ENCODE peak calls at places on chromosomes 16 and 17, in eight cellular contexts. One of them, this sample, is unnamed.

GRCh38 chr16:88804173-88804551 is 573 bp downstream of the CDT1 start:
- DNase-seq in breast epithelium: no peak
- DNase-seq in HCT116: no peak
- DNase-seq in stomach: no peak
- DNase-seq in GM12891: no peak
- DNase-seq in transverse colon: no peak
- DNase-seq in prostate gland: no peak
- DNase-seq in GM12892: no peak
- DNase-seq in this sample: peak; percentile 84

GRCh38 chr16:2422123-2422867 is 7.0 kb upstream of the CCNF start:
- DNase-seq in GM12892: no peak
- DNase-seq in HCT116: no peak
- DNase-seq in GM12891: no peak
- DNase-seq in stomach: no peak
- DNase-seq in breast epithelium: no peak
- DNase-seq in prostate gland: no peak
- DNase-seq in transverse colon: no peak
- DNase-seq in this sample: no peak

GRCh38 chr16:85729452-85729851 is 21.4 kb downstream of the C16orf74 start:
- DNase-seq in GM12892: no peak
- DNase-seq in prostate gland: no peak
- DNase-seq in GM12891: no peak
- DNase-seq in transverse colon: no peak
- DNase-seq in HCT116: no peak
- DNase-seq in stomach: no peak
- DNase-seq in breast epithelium: no peak
- DNase-seq in this sample: no peak

GRCh38 chr17:66485272-66485947 is 183.0 kb downstream of the PRKCA start:
- DNase-seq in stomach: no peak
- DNase-seq in GM12892: no peak
- DNase-seq in GM12891: no peak
- DNase-seq in HCT116: no peak
- DNase-seq in breast epithelium: no peak
- DNase-seq in prostate gland: no peak
- DNase-seq in transverse colon: no peak
- DNase-seq in this sample: no peak

GRCh38 chr17:80187493-80187892 is 17.7 kb downstream of the CARD14 start:
- DNase-seq in stomach: peak; percentile 79
- DNase-seq in transverse colon: peak; percentile 74
- DNase-seq in GM12891: no peak
- DNase-seq in breast epithelium: peak; percentile 70
- DNase-seq in GM12892: no peak
- DNase-seq in HCT116: no peak
- DNase-seq in prostate gland: peak; percentile 82
- DNase-seq in this sample: no peak

GRCh38 chr16:70804153-70804728 is 3.3 kb upstream of the VAC14 start:
- DNase-seq in GM12891: no peak
- DNase-seq in GM12892: no peak
- DNase-seq in prostate gland: no peak
- DNase-seq in stomach: no peak
- DNase-seq in HCT116: no peak
- DNase-seq in transverse colon: no peak
- DNase-seq in breast epithelium: no peak
- DNase-seq in this sample: no peak

GRCh38 chr17:1776857-1777256 is 15.0 kb downstream of the SERPINF1 start:
- DNase-seq in breast epithelium: no peak
- DNase-seq in prostate gland: no peak
- DNase-seq in HCT116: no peak
- DNase-seq in GM12891: no peak
- DNase-seq in transverse colon: no peak
- DNase-seq in stomach: no peak
- DNase-seq in GM12892: no peak
- DNase-seq in this sample: no peak

GRCh38 chr16:56032072-56032471 is 156.9 kb upstream of the CES5A start:
- DNase-seq in GM12891: no peak
- DNase-seq in breast epithelium: no peak
- DNase-seq in GM12892: no peak
- DNase-seq in stomach: no peak
- DNase-seq in prostate gland: no peak
- DNase-seq in transverse colon: no peak
- DNase-seq in HCT116: no peak
- DNase-seq in this sample: no peak

GRCh38 chr17:48555616-48556533 is 11.0 kb upstream of the HOXB2 start:
- DNase-seq in prostate gland: peak; percentile 23
- DNase-seq in HCT116: no peak
- DNase-seq in breast epithelium: no peak
- DNase-seq in GM12891: no peak
- DNase-seq in transverse colon: no peak
- DNase-seq in GM12892: no peak
- DNase-seq in stomach: no peak
- DNase-seq in this sample: no peak

GRCh38 chr17:35889818-35890773 is 9.9 kb upstream of the CCL5 start:
- DNase-seq in breast epithelium: no peak
- DNase-seq in stomach: peak; percentile 39
- DNase-seq in transverse colon: no peak
- DNase-seq in HCT116: no peak
- DNase-seq in GM12891: no peak
- DNase-seq in prostate gland: no peak
- DNase-seq in GM12892: no peak
- DNase-seq in this sample: no peak

GRCh38 chr16:89922884-89923639 is at the start of gene TUBB3:
- DNase-seq in prostate gland: peak; percentile 56
- DNase-seq in stomach: peak; percentile 69
- DNase-seq in GM12891: peak; percentile 81
- DNase-seq in HCT116: peak; percentile 56
- DNase-seq in breast epithelium: no peak
- DNase-seq in GM12892: peak; percentile 73
- DNase-seq in transverse colon: peak; percentile 58
- DNase-seq in this sample: no peak

GRCh38 chr16:85568519-85568918 is 44.6 kb upstream of the GSE1 start:
- DNase-seq in stomach: peak; percentile 73
- DNase-seq in transverse colon: peak; percentile 84
- DNase-seq in prostate gland: no peak
- DNase-seq in HCT116: no peak
- DNase-seq in breast epithelium: no peak
- DNase-seq in GM12891: no peak
- DNase-seq in GM12892: no peak
- DNase-seq in this sample: no peak

GRCh38 chr16:23729503-23730424 is 16.7 kb upstream of the ERN2 start:
- DNase-seq in prostate gland: no peak
- DNase-seq in GM12891: no peak
- DNase-seq in HCT116: peak; percentile 31
- DNase-seq in transverse colon: peak; percentile 87
- DNase-seq in breast epithelium: no peak
- DNase-seq in stomach: peak; percentile 58
- DNase-seq in GM12892: no peak
- DNase-seq in this sample: no peak

GRCh38 chr17:80941743-80942211 is 49.9 kb upstream of the CHMP6 start:
- DNase-seq in GM12891: no peak
- DNase-seq in GM12892: no peak
- DNase-seq in breast epithelium: no peak
- DNase-seq in stomach: no peak
- DNase-seq in HCT116: no peak
- DNase-seq in prostate gland: no peak
- DNase-seq in transverse colon: no peak
- DNase-seq in this sample: peak; percentile 59

GRCh38 chr17:41910701-41911391 is 7.9 kb downstream of the ACLY start:
- DNase-seq in GM12891: no peak
- DNase-seq in GM12892: no peak
- DNase-seq in breast epithelium: no peak
- DNase-seq in transverse colon: no peak
- DNase-seq in HCT116: no peak
- DNase-seq in stomach: no peak
- DNase-seq in prostate gland: no peak
- DNase-seq in this sample: no peak

GRCh38 chr16:3484328-3485096 is 10.8 kb downstream of the C16orf90 start:
- DNase-seq in GM12891: no peak
- DNase-seq in GM12892: no peak
- DNase-seq in breast epithelium: no peak
- DNase-seq in prostate gland: no peak
- DNase-seq in HCT116: no peak
- DNase-seq in transverse colon: no peak
- DNase-seq in stomach: no peak
- DNase-seq in this sample: peak; percentile 42

GRCh38 chr17:76816590-76817135 is 51.5 kb upstream of the MGAT5B start:
- DNase-seq in GM12891: peak; percentile 46
- DNase-seq in GM12892: no peak
- DNase-seq in breast epithelium: no peak
- DNase-seq in stomach: peak; percentile 28
- DNase-seq in HCT116: peak; percentile 63
- DNase-seq in prostate gland: peak; percentile 10
- DNase-seq in transverse colon: peak; percentile 31
- DNase-seq in this sample: no peak

GRCh38 chr16:57643166-57643813 is 14.9 kb downstream of the ADGRG1 start:
- DNase-seq in transverse colon: no peak
- DNase-seq in stomach: no peak
- DNase-seq in HCT116: no peak
- DNase-seq in breast epithelium: no peak
- DNase-seq in prostate gland: no peak
- DNase-seq in GM12891: no peak
- DNase-seq in GM12892: no peak
- DNase-seq in this sample: no peak

GRCh38 chr16:85457366-85457765 is 155.8 kb upstream of the GSE1 start:
- DNase-seq in stomach: no peak
- DNase-seq in HCT116: no peak
- DNase-seq in transverse colon: no peak
- DNase-seq in GM12892: no peak
- DNase-seq in prostate gland: no peak
- DNase-seq in breast epithelium: no peak
- DNase-seq in GM12891: no peak
- DNase-seq in this sample: no peak

GRCh38 chr16:81729451-81729850 is 49.6 kb upstream of the PLCG2 start:
- DNase-seq in prostate gland: no peak
- DNase-seq in stomach: no peak
- DNase-seq in transverse colon: no peak
- DNase-seq in GM12892: no peak
- DNase-seq in HCT116: peak; percentile 59
- DNase-seq in breast epithelium: no peak
- DNase-seq in GM12891: no peak
- DNase-seq in this sample: no peak

GRCh38 chr16:4890686-4891085 is 43.4 kb downstream of the UBN1 start:
- DNase-seq in breast epithelium: no peak
- DNase-seq in stomach: no peak
- DNase-seq in prostate gland: no peak
- DNase-seq in transverse colon: no peak
- DNase-seq in GM12892: no peak
- DNase-seq in HCT116: no peak
- DNase-seq in GM12891: no peak
- DNase-seq in this sample: no peak

GRCh38 chr17:59838196-59838911 is 54.4 kb downstream of the TUBD1 start:
- DNase-seq in prostate gland: no peak
- DNase-seq in breast epithelium: no peak
- DNase-seq in stomach: no peak
- DNase-seq in HCT116: no peak
- DNase-seq in GM12891: no peak
- DNase-seq in GM12892: no peak
- DNase-seq in transverse colon: no peak
- DNase-seq in this sample: no peak

GRCh38 chr16:14475370-14476139 is 154.5 kb downstream of the PARN start:
- DNase-seq in prostate gland: peak; percentile 61
- DNase-seq in GM12892: no peak
- DNase-seq in stomach: peak; percentile 37
- DNase-seq in GM12891: no peak
- DNase-seq in breast epithelium: no peak
- DNase-seq in transverse colon: no peak
- DNase-seq in HCT116: no peak
- DNase-seq in this sample: no peak

GRCh38 chr17:40452074-40452787 is 9.0 kb downstream of the IGFBP4 start:
- DNase-seq in HCT116: no peak
- DNase-seq in breast epithelium: no peak
- DNase-seq in stomach: no peak
- DNase-seq in GM12891: no peak
- DNase-seq in transverse colon: no peak
- DNase-seq in GM12892: no peak
- DNase-seq in prostate gland: no peak
- DNase-seq in this sample: no peak
- TF ChIP-seq POLR2AphosphoS5 in HCT116: no peak
- TF ChIP-seq POLR2AphosphoS5 in breast epithelium: no peak
- TF ChIP-seq POLR2AphosphoS5 in stomach: peak; percentile 42
- TF ChIP-seq POLR2AphosphoS5 in GM12891: no peak
- TF ChIP-seq POLR2AphosphoS5 in transverse colon: peak; percentile 57
- TF ChIP-seq POLR2AphosphoS5 in GM12892: no peak
- TF ChIP-seq POLR2AphosphoS5 in prostate gland: peak; percentile 6
- TF ChIP-seq POLR2AphosphoS5 in this sample: peak; percentile 45

GRCh38 chr17:63833741-63834373 is 6.4 kb upstream of the FTSJ3 start:
- DNase-seq in breast epithelium: no peak
- DNase-seq in stomach: no peak
- DNase-seq in GM12892: no peak
- DNase-seq in transverse colon: no peak
- DNase-seq in prostate gland: no peak
- DNase-seq in HCT116: no peak
- DNase-seq in GM12891: no peak
- DNase-seq in this sample: no peak

GRCh38 chr17:63834431-63835166 is 7.1 kb upstream of the FTSJ3 start:
- DNase-seq in stomach: peak; percentile 38
- DNase-seq in HCT116: peak; percentile 83
- DNase-seq in GM12892: peak; percentile 60
- DNase-seq in breast epithelium: no peak
- DNase-seq in GM12891: peak; percentile 54
- DNase-seq in transverse colon: no peak
- DNase-seq in prostate gland: peak; percentile 60
- DNase-seq in this sample: peak; percentile 83

GRCh38 chr17:63832455-63832854 is 5.0 kb upstream of the FTSJ3 start:
- DNase-seq in stomach: no peak
- DNase-seq in prostate gland: no peak
- DNase-seq in GM12891: no peak
- DNase-seq in transverse colon: no peak
- DNase-seq in breast epithelium: no peak
- DNase-seq in HCT116: no peak
- DNase-seq in GM12892: no peak
- DNase-seq in this sample: no peak

GRCh38 chr17:63832014-63832413 is 4.6 kb upstream of the FTSJ3 start:
- DNase-seq in breast epithelium: no peak
- DNase-seq in stomach: no peak
- DNase-seq in GM12892: no peak
- DNase-seq in transverse colon: no peak
- DNase-seq in prostate gland: no peak
- DNase-seq in HCT116: no peak
- DNase-seq in GM12891: no peak
- DNase-seq in this sample: no peak

GRCh38 chr17:63833026-63833740 is 5.7 kb upstream of the FTSJ3 start:
- DNase-seq in stomach: no peak
- DNase-seq in HCT116: no peak
- DNase-seq in transverse colon: no peak
- DNase-seq in GM12891: no peak
- DNase-seq in breast epithelium: no peak
- DNase-seq in GM12892: no peak
- DNase-seq in prostate gland: no peak
- DNase-seq in this sample: no peak
- TF ChIP-seq POLR2A in stomach: no peak
- TF ChIP-seq POLR2A in HCT116: no peak
- TF ChIP-seq POLR2A in transverse colon: no peak
- TF ChIP-seq POLR2A in GM12891: peak; percentile 34
- TF ChIP-seq POLR2A in breast epithelium: no peak
- TF ChIP-seq POLR2A in GM12892: no peak
- TF ChIP-seq POLR2A in prostate gland: no peak
- TF ChIP-seq POLR2A in this sample: no peak

GRCh38 chr17:21239680-21240374 is 13.4 kb downstream of the NATD1 start:
- DNase-seq in GM12891: peak; percentile 73
- DNase-seq in transverse colon: no peak
- DNase-seq in GM12892: no peak
- DNase-seq in breast epithelium: no peak
- DNase-seq in stomach: no peak
- DNase-seq in HCT116: no peak
- DNase-seq in prostate gland: no peak
- DNase-seq in this sample: no peak
- TF ChIP-seq POLR2AphosphoS5 in GM12891: no peak
- TF ChIP-seq POLR2AphosphoS5 in transverse colon: no peak
- TF ChIP-seq POLR2AphosphoS5 in GM12892: no peak
- TF ChIP-seq POLR2AphosphoS5 in breast epithelium: no peak
- TF ChIP-seq POLR2AphosphoS5 in stomach: no peak
- TF ChIP-seq POLR2AphosphoS5 in HCT116: no peak
- TF ChIP-seq POLR2AphosphoS5 in prostate gland: no peak
- TF ChIP-seq POLR2AphosphoS5 in this sample: no peak

GRCh38 chr16:87391950-87392822 is at the start of gene MAP1LC3B:
- DNase-seq in breast epithelium: peak; percentile 95
- DNase-seq in GM12892: peak; percentile 94
- DNase-seq in GM12891: peak; percentile 92
- DNase-seq in prostate gland: peak; percentile 95
- DNase-seq in stomach: peak; percentile 98
- DNase-seq in transverse colon: peak; percentile 98
- DNase-seq in HCT116: peak; percentile 92
- DNase-seq in this sample: peak; percentile 99
- TF ChIP-seq POLR2A in breast epithelium: peak; percentile 98
- TF ChIP-seq POLR2A in GM12892: peak; percentile 82
- TF ChIP-seq POLR2A in GM12891: peak; percentile 66
- TF ChIP-seq POLR2A in prostate gland: peak; percentile 100
- TF ChIP-seq POLR2A in stomach: peak; percentile 95
- TF ChIP-seq POLR2A in transverse colon: peak; percentile 99
- TF ChIP-seq POLR2A in HCT116: peak; percentile 80
- TF ChIP-seq POLR2A in this sample: peak; percentile 94